ENCODE peak calls at places on chromosomes 2 and 18, in five cellular contexts. X, P, T, A and B are unnamed samples.

GRCh38 chr18:37779220-37779619 is 213.6 kb upstream of the CELF4 start:
- DNase-seq in X (no peak), P (peak; percentile 63), T (no peak), A (no peak), B (no peak)

GRCh38 chr18:48919547-48919946 is 31.2 kb downstream of the SMAD7 start:
- DNase-seq in X (no peak), P (no peak), T (no peak), A (no peak), B (no peak)

GRCh38 chr2:138441916-138442315 is 59.7 kb upstream of the SPOPL start:
- DNase-seq in X (no peak), P (no peak), T (no peak), A (no peak), B (no peak)

GRCh38 chr18:58769321-58769720 is 95.4 kb upstream of the ZNF532 start:
- DNase-seq in X (no peak), P (no peak), T (no peak), A (no peak), B (no peak)

GRCh38 chr18:3960142-3960541 is 495.0 kb downstream of the DLGAP1 start:
- DNase-seq in X (no peak), P (no peak), T (no peak), A (peak; percentile 12), B (no peak)

GRCh38 chr2:121697108-121697631 is 39.5 kb downstream of the NIFK start:
- DNase-seq in X (no peak), P (no peak), T (peak; percentile 3), A (no peak), B (no peak)

GRCh38 chr2:71409611-71410010 is 43.8 kb upstream of the DYSF start:
- DNase-seq in X (no peak), P (no peak), T (peak; percentile 10), A (no peak), B (no peak)

GRCh38 chr2:42618116-42618515 is 49.7 kb downstream of the MTA3 start:
- DNase-seq in X (no peak), P (no peak), T (no peak), A (no peak), B (no peak)

GRCh38 chr2:104793971-104794370 is 59.9 kb upstream of the POU3F3 start:
- DNase-seq in X (peak; percentile 42), P (no peak), T (peak; percentile 86), A (no peak), B (peak; percentile 24)

GRCh38 chr2:241257419-241258032 is 57.9 kb downstream of the HDLBP start:
- DNase-seq in X (no peak), P (no peak), T (no peak), A (no peak), B (no peak)
- TF ChIP-seq CTCF in X (no peak), P (no peak), T (no peak), A (no peak), B (peak; percentile 21)

GRCh38 chr2:94872088-94872618 is 923 bp downstream of the TEKT4 start:
- DNase-seq in X (no peak), P (peak; percentile 52), T (no peak), A (no peak), B (no peak)

GRCh38 chr2:94869552-94870391 is 1.5 kb upstream of the TEKT4 start:
- DNase-seq in X (no peak), P (peak; percentile 59), T (no peak), A (no peak), B (no peak)

GRCh38 chr2:94869131-94869530 is 2.1 kb upstream of the TEKT4 start:
- DNase-seq in X (no peak), P (peak; percentile 63), T (no peak), A (no peak), B (no peak)

GRCh38 chr2:94871226-94872087 is at the start of gene TEKT4:
- DNase-seq in X (no peak), P (peak; percentile 70), T (peak; percentile 3), A (peak; percentile 56), B (no peak)

DNA sequence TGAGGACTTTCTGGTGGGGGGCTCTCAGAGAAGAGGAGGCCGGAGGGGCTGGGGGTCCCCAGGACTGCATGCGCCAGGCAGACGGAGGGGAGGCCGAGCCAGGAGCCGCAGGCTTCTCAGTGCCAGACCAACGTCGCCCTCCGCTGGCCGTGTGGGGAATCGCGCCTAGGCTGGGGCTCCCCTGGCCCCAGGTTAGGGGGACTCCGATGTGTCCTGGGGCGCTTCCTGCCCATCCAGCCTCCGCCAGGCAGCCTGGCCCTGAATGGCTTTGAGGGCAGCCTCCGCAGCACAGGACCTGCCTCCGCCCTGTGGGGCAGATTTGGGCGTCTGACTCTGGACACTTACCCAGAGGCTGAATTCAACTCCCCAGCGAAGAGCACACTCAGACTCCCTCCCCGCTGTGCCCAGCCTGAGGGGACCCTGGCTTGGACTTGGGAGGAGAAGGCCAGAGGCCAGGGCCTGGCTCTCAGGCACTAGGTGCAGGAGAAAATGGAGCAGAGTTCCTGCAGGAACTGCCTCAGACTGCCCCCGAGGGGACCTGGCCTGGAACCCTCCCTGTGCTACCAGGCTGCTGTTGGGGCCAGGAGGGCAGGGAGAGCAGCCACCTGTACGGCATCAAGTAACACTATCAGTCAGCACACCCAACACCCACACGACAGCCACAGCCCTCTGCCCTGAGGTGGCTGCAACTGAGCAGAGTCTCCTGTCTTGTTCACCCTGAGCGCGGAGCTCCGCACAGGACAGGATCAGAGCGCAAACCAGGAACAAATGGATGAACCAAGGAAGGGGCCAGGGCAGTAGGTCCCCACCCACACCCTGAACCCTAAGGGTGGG is 621 bp upstream of the TEKT4 start:
- DNase-seq in X (no peak), P (peak; percentile 68), T (no peak), A (peak; percentile 77), B (no peak)
- TF ChIP-seq CTCF in X (peak; percentile 48), P (no peak), T (no peak), A (peak; percentile 82), B (peak; percentile 33)

GRCh38 chr2:41579811-41580210 is 468.0 kb upstream of the PKDCC start:
- DNase-seq in X (no peak), P (no peak), T (no peak), A (no peak), B (peak; percentile 31)
- TF ChIP-seq CTCF in X (no peak), P (no peak), T (no peak), A (no peak), B (no peak)

DNA sequence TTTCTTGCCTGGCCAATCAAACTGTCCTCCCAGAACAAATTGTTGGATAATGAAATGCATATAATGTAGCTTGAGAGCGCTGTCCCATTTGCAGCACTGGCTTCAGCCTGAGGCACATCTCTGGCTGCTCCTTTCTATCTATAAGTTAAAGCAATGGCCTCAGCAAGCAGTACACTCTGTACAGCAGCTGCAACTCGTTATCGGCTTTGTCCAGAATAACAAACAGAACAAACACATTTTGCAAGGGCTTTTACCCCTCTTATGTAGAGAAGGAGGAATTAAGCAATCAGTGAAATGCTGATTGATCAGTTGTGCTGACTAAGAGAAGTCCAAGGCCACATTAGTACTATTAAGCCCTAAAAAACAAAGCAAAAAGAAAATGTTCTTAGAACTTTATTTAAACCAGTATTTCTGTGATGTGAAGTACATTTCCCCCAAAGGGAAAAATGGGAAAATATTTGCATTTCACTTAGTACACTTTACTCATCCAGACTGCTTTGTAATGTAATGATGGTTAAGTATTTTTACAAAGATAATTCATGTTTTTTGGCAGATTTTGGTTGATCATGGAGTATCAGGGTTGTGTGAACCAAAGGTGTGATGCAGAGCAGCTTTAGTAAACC is 15.0 kb upstream of the CPS1 start:
- DNase-seq in X (no peak), P (no peak), T (no peak), A (no peak), B (peak; percentile 61)
- TF ChIP-seq CTCF in X (no peak), P (no peak), T (no peak), A (no peak), B (no peak)

GRCh38 chr2:170369894-170370293 is 191.9 kb downstream of the MYO3B start:
- DNase-seq in X (no peak), P (no peak), T (no peak), A (peak; percentile 49), B (peak; percentile 37)
- TF ChIP-seq CTCF in X (no peak), P (no peak), T (peak; percentile 16), A (no peak), B (no peak)

GRCh38 chr2:46352621-46353020 is 55.4 kb downstream of the EPAS1 start:
- DNase-seq in X (no peak), P (peak; percentile 78), T (no peak), A (peak; percentile 11), B (no peak)
- TF ChIP-seq CTCF in X (no peak), P (peak; percentile 27), T (no peak), A (peak; percentile 47), B (peak; percentile 7)

GRCh38 chr2:102250278-102250821 is 61.0 kb upstream of the IL1RL1 start:
- DNase-seq in X (no peak), P (peak; percentile 77), T (no peak), A (peak; percentile 20), B (no peak)

GRCh38 chr2:102251042-102251848 is 60.1 kb upstream of the IL1RL1 start:
- DNase-seq in X (no peak), P (peak; percentile 86), T (peak; percentile 14), A (peak; percentile 83), B (peak; percentile 58)

GRCh38 chr2:102240640-102241370 is 54.0 kb downstream of the IL1RL2 start:
- DNase-seq in X (peak; percentile 92), P (peak; percentile 96), T (peak; percentile 87), A (peak; percentile 92), B (peak; percentile 100)

GRCh38 chr2:102241616-102242260 is 54.9 kb downstream of the IL1RL2 start:
- DNase-seq in X (no peak), P (no peak), T (no peak), A (no peak), B (no peak)

DNA sequence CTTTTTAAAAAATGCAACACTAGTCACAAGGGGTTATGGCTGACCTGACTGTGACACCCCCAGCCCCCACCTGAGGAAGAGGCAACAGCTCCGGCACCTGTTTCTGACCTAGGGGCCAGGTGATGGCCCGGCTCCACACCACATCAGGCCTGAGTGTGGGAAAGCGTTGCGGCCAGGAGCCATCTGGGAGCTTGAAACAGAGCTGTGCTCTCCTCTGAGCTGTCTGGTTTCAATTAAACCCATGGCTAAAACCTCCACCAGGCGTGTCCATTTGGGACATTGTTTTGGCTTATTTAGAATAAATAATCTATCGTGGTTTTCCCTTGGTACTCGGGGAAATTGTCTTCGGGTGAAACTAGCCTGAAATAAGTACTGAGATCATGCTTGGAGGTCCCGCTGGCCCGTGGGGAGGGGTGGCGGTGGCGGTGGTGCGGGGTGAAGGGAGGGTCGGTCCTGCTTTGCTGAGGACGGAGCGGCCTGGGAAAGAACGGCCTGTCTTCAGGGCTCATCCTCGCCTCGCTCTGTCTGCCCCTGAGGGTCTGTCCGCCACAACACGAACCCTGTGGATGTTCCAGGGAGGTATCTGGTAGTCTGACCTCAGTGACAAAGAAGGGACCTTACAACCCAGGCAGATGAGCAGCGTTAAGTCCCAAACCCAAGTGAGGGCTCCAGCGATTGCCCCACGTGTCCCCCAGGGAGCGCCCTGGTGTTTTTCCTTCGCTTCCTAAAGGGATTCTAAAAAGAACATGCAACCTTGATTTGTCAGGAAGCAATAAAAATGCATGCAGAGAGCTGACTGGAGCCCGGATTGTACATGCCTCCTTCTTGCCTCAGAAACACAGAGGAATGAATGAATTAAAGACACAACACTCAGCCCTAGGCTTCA is 58.7 kb downstream of the IL1RL2 start:
- DNase-seq in X (no peak), P (no peak), T (no peak), A (peak; percentile 59), B (peak; percentile 89)
- TF ChIP-seq CTCF in X (peak; percentile 24), P (no peak), T (peak; percentile 13), A (peak; percentile 55), B (peak; percentile 2)

GRCh38 chr2:207710814-207711740 is at the start of gene CCNYL1:
- DNase-seq in X (peak; percentile 96), P (peak; percentile 100), T (peak; percentile 98), A (peak; percentile 99), B (peak; percentile 99)
- TF ChIP-seq CTCF in X (no peak), P (no peak), T (no peak), A (no peak), B (no peak)

GRCh38 chr2:31268344-31268743 is 34.4 kb downstream of the EHD3 start:
- DNase-seq in X (no peak), P (no peak), T (no peak), A (peak; percentile 28), B (no peak)
- TF ChIP-seq CTCF in X (no peak), P (no peak), T (no peak), A (peak; percentile 52), B (no peak)